ENCODE peak calls at places on chromosomes 16 and 17, in six cellular contexts. L is prostate gland, G is adrenal gland, J is GM12891, T is stomach, X is heart left ventricle. O is an unnamed sample.

GRCh38 chr17:6069611-6070279 is 434 bp upstream of the WSCD1 start:
- DNase-seq in L (no peak), G (no peak), J (no peak), T (no peak), X (no peak), O (no peak)

GRCh38 chr16:85126731-85127662 is 14.7 kb upstream of the CIBAR2 start:
- DNase-seq in L (no peak), G (no peak), J (no peak), T (no peak), X (no peak), O (no peak)

GRCh38 chr17:78378225-78379133 is at the start of gene PGS1:
- DNase-seq in L (peak; percentile 65), G (peak; percentile 85), J (peak; percentile 81), T (peak; percentile 83), X (peak; percentile 88), O (peak; percentile 68)

GRCh38 chr17:740240-741055 is 8.1 kb downstream of the TLCD3A start:
- DNase-seq in L (no peak), G (no peak), J (peak; percentile 52), T (no peak), X (no peak), O (no peak)

GRCh38 chr17:72852267-72852945 is 240.1 kb downstream of the SLC39A11 start:
- DNase-seq in L (no peak), G (no peak), J (no peak), T (no peak), X (no peak), O (no peak)

GRCh38 chr16:52912565-52913173 is 140.0 kb downstream of the CHD9NB start:
- DNase-seq in L (peak; percentile 56), G (peak; percentile 84), J (peak; percentile 12), T (peak; percentile 85), X (peak; percentile 43), O (peak; percentile 32)

GRCh38 chr17:71703701-71704100 is 417.1 kb upstream of the SOX9 start:
- DNase-seq in L (no peak), G (no peak), J (no peak), T (no peak), X (no peak), O (no peak)

GRCh38 chr16:1825864-1826690 is 548 bp downstream of the HAGH start:
- DNase-seq in L (no peak), G (no peak), J (peak; percentile 81), T (peak; percentile 63), X (peak; percentile 54), O (no peak)

GRCh38 chr17:31525801-31526549 is 134.5 kb downstream of the RAB11FIP4 start:
- DNase-seq in L (no peak), G (no peak), J (peak; percentile 62), T (no peak), X (no peak), O (no peak)

GRCh38 chr17:44360826-44361225 is 2.8 kb downstream of the FAM171A2 start:
- DNase-seq in L (no peak), G (peak; percentile 83), J (no peak), T (no peak), X (no peak), O (no peak)

GRCh38 chr17:72430611-72431432 is 310.0 kb downstream of the SOX9 start:
- DNase-seq in L (no peak), G (no peak), J (no peak), T (no peak), X (no peak), O (no peak)

GRCh38 chr17:37774508-37774907 is 29.6 kb upstream of the HNF1B start:
- DNase-seq in L (no peak), G (no peak), J (peak; percentile 35), T (no peak), X (no peak), O (no peak)

GRCh38 chr17:80033840-80034239 is 1.8 kb downstream of the TBC1D16 start:
- DNase-seq in L (no peak), G (no peak), J (no peak), T (no peak), X (no peak), O (no peak)

GRCh38 chr16:15529673-15530072 is 95.3 kb downstream of the BMERB1 start:
- DNase-seq in L (no peak), G (no peak), J (no peak), T (no peak), X (no peak), O (no peak)

GRCh38 chr17:57898487-57899311 is 48.9 kb upstream of the MRPS23 start:
- DNase-seq in L (peak; percentile 51), G (peak; percentile 85), J (no peak), T (peak; percentile 72), X (peak; percentile 92), O (peak; percentile 91)

GRCh38 chr17:51630101-51630671 is 369.8 kb downstream of the UTP18 start:
- DNase-seq in L (peak; percentile 10), G (no peak), J (no peak), T (no peak), X (no peak), O (no peak)

DNA sequence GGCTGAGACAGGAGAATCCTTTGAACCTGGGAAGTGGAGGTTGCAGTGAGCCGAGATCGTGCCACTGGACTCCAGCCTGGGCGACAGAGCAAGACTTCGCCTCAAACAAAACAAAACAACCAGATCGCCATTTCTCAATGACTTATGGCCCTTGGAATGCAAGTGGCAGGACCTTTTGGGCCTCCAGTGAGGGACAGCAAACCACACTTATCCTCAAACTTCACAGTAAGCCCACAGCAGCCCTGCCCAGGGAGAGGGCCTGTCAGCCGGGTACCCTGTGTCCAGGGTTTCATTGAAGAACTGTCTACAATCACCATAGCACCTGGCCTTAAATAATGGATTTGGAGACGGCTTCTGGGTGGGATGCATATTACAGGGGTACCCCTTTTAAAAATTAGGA is 11.7 kb downstream of the TRAF4 start:
- DNase-seq in L (no peak), G (no peak), J (no peak), T (no peak), X (no peak), O (no peak)
- TF ChIP-seq POLR2A in L (no peak), G (no peak), J (no peak), T (no peak), X (no peak), O (no peak)

GRCh38 chr16:31215287-31216115 is 1.4 kb downstream of the PYDC1 start:
- DNase-seq in L (peak; percentile 37), G (peak; percentile 67), J (no peak), T (peak; percentile 64), X (peak; percentile 68), O (no peak)
- TF ChIP-seq POLR2A in L (no peak), G (no peak), J (no peak), T (no peak), X (no peak), O (no peak)

DNA sequence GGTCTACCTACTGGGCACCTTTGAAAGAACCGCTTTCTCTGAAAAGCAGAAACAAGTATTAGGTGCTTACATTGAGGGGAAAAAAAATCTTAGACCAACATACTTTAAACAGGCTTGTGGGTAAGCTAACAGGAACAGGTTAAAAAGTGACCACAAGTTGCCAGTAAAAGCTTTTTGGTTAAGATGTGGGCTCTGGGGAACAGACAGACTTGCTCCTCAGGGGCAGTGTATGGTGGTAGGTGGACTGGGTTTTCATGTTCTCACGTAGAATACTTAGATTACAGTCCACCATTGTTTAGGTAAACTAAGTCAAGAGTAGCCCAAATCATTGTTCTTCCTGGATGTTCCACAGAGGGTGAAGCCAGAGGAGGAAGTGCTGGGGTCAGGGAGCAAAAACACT is 41.2 kb downstream of the REXO5 start:
- DNase-seq in L (no peak), G (no peak), J (no peak), T (no peak), X (no peak), O (no peak)
- TF ChIP-seq POLR2A in L (no peak), G (no peak), J (no peak), T (no peak), X (no peak), O (no peak)

GRCh38 chr17:66469088-66469442 is 166.7 kb downstream of the PRKCA start:
- DNase-seq in L (no peak), G (no peak), J (no peak), T (no peak), X (peak; percentile 49), O (no peak)

GRCh38 chr17:66467766-66468165 is 165.4 kb downstream of the PRKCA start:
- DNase-seq in L (no peak), G (no peak), J (no peak), T (no peak), X (no peak), O (peak; percentile 58)

GRCh38 chr17:66466933-66467367 is 164.5 kb downstream of the PRKCA start:
- DNase-seq in L (no peak), G (peak; percentile 71), J (no peak), T (no peak), X (no peak), O (no peak)

GRCh38 chr17:66469890-66470289 is 167.5 kb downstream of the PRKCA start:
- DNase-seq in L (no peak), G (no peak), J (no peak), T (no peak), X (no peak), O (no peak)

GRCh38 chr17:66468241-66469087 is 166.1 kb downstream of the PRKCA start:
- DNase-seq in L (no peak), G (peak; percentile 59), J (no peak), T (no peak), X (no peak), O (peak; percentile 30)
- TF ChIP-seq POLR2A in L (no peak), G (no peak), J (no peak), T (no peak), X (no peak), O (no peak)

GRCh38 chr17:15180121-15180561 is 85.0 kb downstream of the PMP22 start:
- DNase-seq in L (no peak), G (no peak), J (no peak), T (no peak), X (no peak), O (no peak)
- TF ChIP-seq POLR2A in L (no peak), G (no peak), J (no peak), T (no peak), X (no peak), O (no peak)

GRCh38 chr17:2044263-2044894 is 2.6 kb downstream of the OVCA2 start:
- DNase-seq in L (no peak), G (no peak), J (no peak), T (no peak), X (no peak), O (no peak)

GRCh38 chr17:2049333-2050245 is 5.3 kb upstream of the HIC1 start:
- DNase-seq in L (peak; percentile 75), G (peak; percentile 94), J (peak; percentile 83), T (peak; percentile 89), X (peak; percentile 90), O (peak; percentile 97)

GRCh38 chr17:2050246-2050866 is 4.5 kb upstream of the HIC1 start:
- DNase-seq in L (peak; percentile 62), G (peak; percentile 86), J (no peak), T (peak; percentile 70), X (peak; percentile 76), O (no peak)

GRCh38 chr17:2048805-2049204 is 6.1 kb upstream of the HIC1 start:
- DNase-seq in L (no peak), G (no peak), J (no peak), T (no peak), X (no peak), O (no peak)

GRCh38 chr17:2047590-2047989 is 5.8 kb downstream of the OVCA2 start:
- DNase-seq in L (no peak), G (no peak), J (no peak), T (no peak), X (no peak), O (no peak)
- TF ChIP-seq POLR2A in L (no peak), G (no peak), J (no peak), T (no peak), X (no peak), O (no peak)